ENCODE peak calls at places on chromosomes 4 and X, in four cellular contexts. S is K562, T is HepG2, A is GM12878. K is an unnamed sample.

GRCh38 chr4:74112399-74113090 is 13.6 kb upstream of the CXCL2 start:
- DNase-seq in S (no peak), A (no peak), T (no peak), K (no peak)

GRCh38 chr4:138222041-138222440 is 20.1 kb downstream of the SLC7A11 start:
- DNase-seq in T (no peak), A (no peak), S (no peak), K (no peak)

GRCh38 chr4:106583567-106583966 is 215.0 kb upstream of the GIMD1 start:
- DNase-seq in S (no peak), A (no peak), T (no peak), K (peak)

GRCh38 chr4:20422398-20422797 is 170.7 kb downstream of the SLIT2 start:
- DNase-seq in T (peak), A (no peak), S (peak), K (no peak)

GRCh38 chr4:76634239-76634638 is 199.2 kb downstream of the SHROOM3 start:
- DNase-seq in T (no peak), A (no peak), S (no peak), K (no peak)

GRCh38 chrX:123846598-123847038 is 13.2 kb upstream of the XIAP start:
- DNase-seq in S (no peak), T (no peak), A (no peak), K (peak)

GRCh38 chr4:8495803-8496202 is 55.2 kb downstream of the TRMT44 start:
- DNase-seq in S (peak), A (no peak), T (no peak), K (no peak)

GRCh38 chr4:89121711-89122387 is 10.5 kb downstream of the TIGD2 start:
- DNase-seq in S (peak), A (no peak), T (peak), K (no peak)

GRCh38 chrX:23334871-23335599 is 386 bp downstream of the PTCHD1 start:
- DNase-seq in S (no peak), T (no peak), A (no peak), K (no peak)

GRCh38 chrX:119708936-119709335 is 16.0 kb upstream of the SEPTIN6 start:
- DNase-seq in S (no peak), T (no peak), A (no peak), K (no peak)

GRCh38 chrX:107627792-107628661 is at the start of gene PRPS1:
- DNase-seq in S (peak), A (peak), T (peak), K (peak)

GRCh38 chrX:107626916-107627315 is 1.4 kb upstream of the PRPS1 start:
- DNase-seq in A (no peak), S (no peak), T (no peak), K (peak)

GRCh38 chrX:107628662-107629532 is 587 bp downstream of the PRPS1 start:
- DNase-seq in A (no peak), T (peak), S (peak), K (peak)

GRCh38 chrX:107630031-107630689 is 1.9 kb downstream of the PRPS1 start:
- DNase-seq in A (no peak), S (no peak), T (no peak), K (no peak)

DNA sequence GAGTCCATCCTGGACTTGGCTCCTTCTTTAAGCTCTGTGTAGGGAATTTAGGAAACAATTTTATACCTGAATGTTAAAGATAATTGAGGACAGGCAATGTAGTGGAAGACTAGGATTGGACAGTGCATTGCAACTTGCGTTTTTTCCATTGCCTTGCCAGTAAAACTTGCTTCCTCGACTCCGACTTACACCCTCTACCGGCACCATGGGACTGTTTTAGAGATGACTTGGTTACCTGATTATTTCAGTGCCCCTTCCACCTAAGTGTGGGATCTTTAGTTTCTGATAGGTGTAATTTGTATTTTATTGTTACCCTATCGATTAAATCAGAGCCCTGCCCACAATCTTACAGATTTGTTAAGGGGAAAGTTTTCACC is 1.2 kb downstream of the PRPS1 start:
- DNase-seq in T (peak), A (no peak), S (peak), K (peak)
- TF ChIP-seq RAD21 in T (no peak), A (no peak), S (no peak), K (peak)

GRCh38 chrX:40418413-40419195 is 162.2 kb upstream of the ATP6AP2 start:
- DNase-seq in A (no peak), T (no peak), S (no peak), K (no peak)

GRCh38 chrX:40422021-40422420 is 158.7 kb upstream of the ATP6AP2 start:
- DNase-seq in S (no peak), A (no peak), T (no peak), K (no peak)

GRCh38 chrX:40424259-40424658 is 156.5 kb upstream of the ATP6AP2 start:
- DNase-seq in T (no peak), S (no peak), A (no peak), K (no peak)

GRCh38 chrX:40423299-40423698 is 157.5 kb upstream of the ATP6AP2 start:
- DNase-seq in A (no peak), T (no peak), S (no peak), K (no peak)

DNA sequence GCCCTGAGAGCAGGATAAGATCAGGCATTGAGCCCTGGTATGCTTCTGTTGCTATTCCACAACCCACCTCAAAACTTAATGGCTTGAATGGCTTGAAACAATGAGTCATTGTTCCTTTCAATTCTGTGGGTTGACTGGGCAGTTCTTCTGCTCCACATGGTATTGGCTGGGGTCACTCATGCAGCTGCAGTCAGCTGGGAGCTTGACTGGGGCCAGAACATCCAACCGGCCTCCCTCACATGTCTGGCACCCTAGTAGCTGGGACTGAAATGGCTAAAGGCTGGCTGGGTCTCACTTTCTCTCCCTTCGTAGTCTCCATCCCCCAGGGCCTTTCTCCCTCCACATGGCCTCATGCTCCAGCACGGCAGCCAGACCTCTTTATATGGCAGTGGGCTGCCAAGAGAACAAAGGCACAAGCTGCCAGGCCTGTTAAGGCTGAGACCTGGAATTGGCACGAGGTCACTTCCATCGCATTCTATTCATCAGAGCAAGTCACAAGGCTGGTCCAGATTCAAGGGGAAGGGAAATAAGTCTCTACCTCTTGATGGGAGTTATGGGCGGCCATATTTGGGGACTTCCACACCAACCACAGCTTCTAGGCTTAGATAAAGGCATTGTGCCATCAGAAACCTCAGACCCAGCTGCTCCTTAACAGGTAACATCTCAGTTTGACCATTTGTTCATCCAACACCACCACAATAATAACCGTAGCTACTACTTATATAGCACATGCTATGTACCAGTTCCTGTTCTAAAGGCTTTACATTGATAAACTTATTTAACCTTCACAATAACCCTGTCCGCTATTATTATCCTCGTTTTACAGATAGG is 159.7 kb upstream of the ATP6AP2 start:
- DNase-seq in S (no peak), A (peak), T (peak), K (no peak)
- TF ChIP-seq JUNB in S (no peak), A (no peak), T (no peak), K (no peak)

DNA sequence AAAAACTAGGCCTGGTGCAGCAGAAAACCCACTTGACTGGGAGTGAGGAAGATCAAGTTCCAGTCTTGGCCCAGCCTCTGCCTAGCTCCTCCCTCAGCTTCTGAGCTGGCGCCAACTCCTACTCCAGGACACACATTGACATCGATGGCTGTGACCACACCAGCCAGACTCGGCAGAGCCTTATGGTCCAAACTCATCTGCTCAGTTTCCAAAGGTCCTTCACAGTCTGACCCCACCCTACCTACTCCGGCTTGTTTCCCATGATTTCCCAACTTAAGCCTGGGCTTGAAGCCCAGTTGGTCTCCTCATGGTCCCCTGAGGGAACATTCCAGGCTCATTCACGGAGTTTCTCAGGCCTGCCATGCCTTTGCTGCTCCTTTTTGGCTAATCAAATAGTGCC is 10.1 kb downstream of the ELF4 start:
- DNase-seq in A (no peak), S (peak), T (no peak), K (no peak)
- TF ChIP-seq RAD21 in A (no peak), S (no peak), T (no peak), K (no peak)

GRCh38 chr4:122453384-122454000 is 3.0 kb downstream of the IL2 start:
- DNase-seq in S (no peak), A (no peak), T (no peak), K (no peak)

GRCh38 chr4:122456228-122457106 is at the start of gene IL2:
- DNase-seq in A (no peak), T (no peak), S (no peak), K (no peak)

GRCh38 chr4:122450847-122451246 is 5.7 kb downstream of the IL2 start:
- DNase-seq in S (peak), T (peak), A (no peak), K (peak)
- TF ChIP-seq JUNB in S (no peak), T (no peak), A (no peak), K (no peak)

DNA sequence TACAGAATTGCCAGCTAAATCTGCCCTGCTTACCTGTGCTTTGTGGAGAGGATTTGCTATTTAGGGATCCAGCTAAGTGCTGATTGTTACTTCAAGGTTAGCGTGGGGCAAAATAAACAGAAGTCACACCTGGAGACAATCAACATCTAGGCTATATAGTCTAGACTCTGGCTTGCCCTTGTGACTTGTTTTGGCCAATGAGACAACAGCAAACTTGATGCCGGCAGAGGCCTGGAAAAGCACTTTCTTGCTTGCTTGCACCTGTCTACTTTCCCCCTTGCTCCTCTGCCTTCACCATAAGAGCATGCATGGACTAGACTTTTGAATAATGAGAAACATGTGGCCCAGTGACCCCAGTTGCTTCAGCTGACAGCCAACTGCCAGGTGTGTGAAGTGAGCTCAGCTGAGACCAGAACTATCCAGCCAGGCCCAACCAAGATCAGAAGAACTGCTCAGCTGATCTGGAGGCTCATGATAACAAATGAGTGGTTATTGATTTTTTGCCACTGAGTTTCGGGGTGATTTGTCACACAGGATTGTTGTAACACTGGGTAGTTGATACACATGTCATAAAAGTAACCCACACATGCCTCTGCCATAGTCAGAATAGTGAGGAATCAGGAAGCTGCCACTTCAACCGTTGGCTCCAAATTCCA is 164.4 kb downstream of the RBMX2 start:
- DNase-seq in A (no peak), T (no peak), S (no peak), K (no peak)
- TF ChIP-seq RAD21 in A (no peak), T (no peak), S (no peak), K (no peak)

K was measured in A549.